ENCODE peak calls at places on chromosome 9, in seven cellular contexts. One of them, this sample, is unnamed.

GRCh38 chr9:79572891-79573696 is 1.3 kb downstream of the TLE4 start:
- DNase-seq in Calu3: no peak
- DNase-seq in RWPE1: peak
- DNase-seq in esophagus squamous epithelium: no peak
- DNase-seq in WTC11: peak
- DNase-seq in AG04450: no peak
- DNase-seq in AG09309: no peak
- DNase-seq in this sample: no peak

GRCh38 chr9:121807918-121808278 is 156.5 kb downstream of the DAB2IP start:
- DNase-seq in Calu3: no peak
- DNase-seq in RWPE1: no peak
- DNase-seq in esophagus squamous epithelium: no peak
- DNase-seq in WTC11: no peak
- DNase-seq in AG04450: no peak
- DNase-seq in AG09309: no peak
- DNase-seq in this sample: no peak

GRCh38 chr9:77593528-77593927 is 54.6 kb downstream of the GNA14 start:
- DNase-seq in Calu3: no peak
- DNase-seq in RWPE1: no peak
- DNase-seq in esophagus squamous epithelium: no peak
- DNase-seq in WTC11: no peak
- DNase-seq in AG04450: no peak
- DNase-seq in AG09309: no peak
- DNase-seq in this sample: no peak

GRCh38 chr9:129500863-129501770 is 119.8 kb downstream of the C9orf50 start:
- DNase-seq in Calu3: no peak
- DNase-seq in RWPE1: no peak
- DNase-seq in esophagus squamous epithelium: no peak
- DNase-seq in WTC11: no peak
- DNase-seq in AG04450: no peak
- DNase-seq in AG09309: no peak
- DNase-seq in this sample: no peak

GRCh38 chr9:123607987-123608565 is 252.1 kb downstream of the CRB2 start:
- DNase-seq in Calu3: no peak
- DNase-seq in RWPE1: no peak
- DNase-seq in esophagus squamous epithelium: no peak
- DNase-seq in WTC11: no peak
- DNase-seq in AG04450: no peak
- DNase-seq in AG09309: no peak
- DNase-seq in this sample: no peak

GRCh38 chr9:127927457-127928231 is 2.9 kb downstream of the PIP5KL1 start:
- DNase-seq in Calu3: no peak
- DNase-seq in RWPE1: peak
- DNase-seq in esophagus squamous epithelium: no peak
- DNase-seq in WTC11: peak
- DNase-seq in AG04450: no peak
- DNase-seq in AG09309: no peak
- DNase-seq in this sample: no peak

GRCh38 chr9:34558911-34559615 is 30.5 kb downstream of the CNTFR start:
- DNase-seq in Calu3: no peak
- DNase-seq in RWPE1: peak
- DNase-seq in esophagus squamous epithelium: no peak
- DNase-seq in WTC11: no peak
- DNase-seq in AG04450: no peak
- DNase-seq in AG09309: no peak
- DNase-seq in this sample: no peak

GRCh38 chr9:110744753-110745522 is 76.3 kb downstream of the MUSK start:
- DNase-seq in Calu3: peak
- DNase-seq in RWPE1: peak
- DNase-seq in esophagus squamous epithelium: no peak
- DNase-seq in WTC11: no peak
- DNase-seq in AG04450: peak
- DNase-seq in AG09309: peak
- DNase-seq in this sample: no peak

GRCh38 chr9:6686396-6686795 is 40.9 kb upstream of the GLDC start:
- DNase-seq in Calu3: no peak
- DNase-seq in RWPE1: no peak
- DNase-seq in esophagus squamous epithelium: no peak
- DNase-seq in WTC11: no peak
- DNase-seq in AG04450: no peak
- DNase-seq in AG09309: no peak
- DNase-seq in this sample: no peak

GRCh38 chr9:99866398-99866797 is 40.1 kb upstream of the STX17 start:
- DNase-seq in Calu3: no peak
- DNase-seq in RWPE1: no peak
- DNase-seq in esophagus squamous epithelium: no peak
- DNase-seq in WTC11: no peak
- DNase-seq in AG04450: no peak
- DNase-seq in AG09309: no peak
- DNase-seq in this sample: no peak

GRCh38 chr9:7368410-7369292 is 430.9 kb downstream of the DMAC1 start:
- DNase-seq in Calu3: no peak
- DNase-seq in RWPE1: no peak
- DNase-seq in esophagus squamous epithelium: no peak
- DNase-seq in WTC11: no peak
- DNase-seq in AG04450: peak
- DNase-seq in AG09309: peak
- DNase-seq in this sample: no peak

GRCh38 chr9:122162415-122162814 is 2.7 kb downstream of the MORN5 start:
- DNase-seq in Calu3: no peak
- DNase-seq in RWPE1: no peak
- DNase-seq in esophagus squamous epithelium: no peak
- DNase-seq in WTC11: no peak
- DNase-seq in AG04450: no peak
- DNase-seq in AG09309: no peak
- DNase-seq in this sample: no peak

GRCh38 chr9:100505564-100506159 is 32.7 kb downstream of the TMEFF1 start:
- DNase-seq in Calu3: peak
- DNase-seq in RWPE1: peak
- DNase-seq in esophagus squamous epithelium: no peak
- DNase-seq in WTC11: peak
- DNase-seq in AG04450: peak
- DNase-seq in AG09309: no peak
- DNase-seq in this sample: peak

GRCh38 chr9:120030847-120031246 is 549.1 kb downstream of the CDK5RAP2 start:
- DNase-seq in Calu3: no peak
- DNase-seq in RWPE1: no peak
- DNase-seq in esophagus squamous epithelium: no peak
- DNase-seq in WTC11: no peak
- DNase-seq in AG04450: no peak
- DNase-seq in AG09309: no peak
- DNase-seq in this sample: no peak

GRCh38 chr9:120038342-120038741 is 541.6 kb downstream of the CDK5RAP2 start:
- DNase-seq in Calu3: no peak
- DNase-seq in RWPE1: no peak
- DNase-seq in esophagus squamous epithelium: no peak
- DNase-seq in WTC11: no peak
- DNase-seq in AG04450: no peak
- DNase-seq in AG09309: no peak
- DNase-seq in this sample: no peak

GRCh38 chr9:120032639-120033038 is 547.3 kb downstream of the CDK5RAP2 start:
- DNase-seq in Calu3: peak
- DNase-seq in RWPE1: no peak
- DNase-seq in esophagus squamous epithelium: no peak
- DNase-seq in WTC11: peak
- DNase-seq in AG04450: no peak
- DNase-seq in AG09309: peak
- DNase-seq in this sample: no peak
- TF ChIP-seq CTCF in Calu3: no peak
- TF ChIP-seq CTCF in RWPE1: no peak
- TF ChIP-seq CTCF in esophagus squamous epithelium: peak
- TF ChIP-seq CTCF in WTC11: peak
- TF ChIP-seq CTCF in AG04450: no peak
- TF ChIP-seq CTCF in AG09309: peak
- TF ChIP-seq CTCF in this sample: peak

GRCh38 chr9:113903514-113904077 is 27.5 kb downstream of the ZNF618 start:
- DNase-seq in Calu3: no peak
- DNase-seq in RWPE1: no peak
- DNase-seq in esophagus squamous epithelium: no peak
- DNase-seq in WTC11: no peak
- DNase-seq in AG04450: no peak
- DNase-seq in AG09309: no peak
- DNase-seq in this sample: no peak
- TF ChIP-seq CTCF in Calu3: no peak
- TF ChIP-seq CTCF in RWPE1: no peak
- TF ChIP-seq CTCF in esophagus squamous epithelium: no peak
- TF ChIP-seq CTCF in WTC11: no peak
- TF ChIP-seq CTCF in AG04450: no peak
- TF ChIP-seq CTCF in AG09309: no peak
- TF ChIP-seq CTCF in this sample: no peak

DNA sequence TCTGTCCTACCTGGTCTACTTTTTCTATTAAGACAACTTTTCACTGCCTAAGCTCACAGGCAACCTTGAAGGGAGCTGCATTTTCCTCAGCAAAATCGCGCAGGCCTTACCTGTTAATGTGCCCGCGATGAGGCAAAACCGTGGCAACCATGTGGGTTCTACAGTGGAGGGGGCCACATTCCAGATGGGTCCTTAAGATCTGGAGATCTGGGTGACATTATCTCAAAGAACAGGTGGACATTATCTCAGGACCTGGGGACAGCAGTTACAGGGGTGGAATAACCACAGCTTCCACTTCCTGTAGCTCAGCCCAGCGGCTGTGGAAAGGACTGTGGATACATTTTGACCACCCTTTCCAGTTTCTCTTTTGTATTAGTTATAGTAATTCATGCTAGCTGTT is 112.8 kb upstream of the PTCH1 start:
- DNase-seq in Calu3: no peak
- DNase-seq in RWPE1: no peak
- DNase-seq in esophagus squamous epithelium: no peak
- DNase-seq in WTC11: no peak
- DNase-seq in AG04450: no peak
- DNase-seq in AG09309: no peak
- DNase-seq in this sample: no peak
- TF ChIP-seq CTCF in Calu3: no peak
- TF ChIP-seq CTCF in RWPE1: no peak
- TF ChIP-seq CTCF in esophagus squamous epithelium: no peak
- TF ChIP-seq CTCF in WTC11: no peak
- TF ChIP-seq CTCF in AG04450: no peak
- TF ChIP-seq CTCF in AG09309: no peak
- TF ChIP-seq CTCF in this sample: no peak

GRCh38 chr9:14863402-14863801 is 46.8 kb downstream of the FREM1 start:
- DNase-seq in Calu3: no peak
- DNase-seq in RWPE1: no peak
- DNase-seq in esophagus squamous epithelium: no peak
- DNase-seq in WTC11: no peak
- DNase-seq in AG04450: no peak
- DNase-seq in AG09309: no peak
- DNase-seq in this sample: no peak
- TF ChIP-seq CTCF in Calu3: no peak
- TF ChIP-seq CTCF in RWPE1: no peak
- TF ChIP-seq CTCF in esophagus squamous epithelium: no peak
- TF ChIP-seq CTCF in WTC11: no peak
- TF ChIP-seq CTCF in AG04450: no peak
- TF ChIP-seq CTCF in AG09309: no peak
- TF ChIP-seq CTCF in this sample: no peak

GRCh38 chr9:136944094-136944518 is 432 bp downstream of the FBXW5 start:
- DNase-seq in Calu3: peak
- DNase-seq in RWPE1: peak
- DNase-seq in esophagus squamous epithelium: no peak
- DNase-seq in WTC11: no peak
- DNase-seq in AG04450: peak
- DNase-seq in AG09309: peak
- DNase-seq in this sample: no peak

GRCh38 chr9:136945333-136946227 is 537 bp downstream of the C8G start:
- DNase-seq in Calu3: no peak
- DNase-seq in RWPE1: no peak
- DNase-seq in esophagus squamous epithelium: no peak
- DNase-seq in WTC11: no peak
- DNase-seq in AG04450: no peak
- DNase-seq in AG09309: no peak
- DNase-seq in this sample: no peak

GRCh38 chr9:136946228-136946892 is 1.3 kb downstream of the C8G start:
- DNase-seq in Calu3: no peak
- DNase-seq in RWPE1: no peak
- DNase-seq in esophagus squamous epithelium: no peak
- DNase-seq in WTC11: no peak
- DNase-seq in AG04450: no peak
- DNase-seq in AG09309: no peak
- DNase-seq in this sample: no peak

GRCh38 chr9:136943291-136944093 is 1.0 kb downstream of the FBXW5 start:
- DNase-seq in Calu3: peak
- DNase-seq in RWPE1: peak
- DNase-seq in esophagus squamous epithelium: no peak
- DNase-seq in WTC11: peak
- DNase-seq in AG04450: no peak
- DNase-seq in AG09309: no peak
- DNase-seq in this sample: no peak

DNA sequence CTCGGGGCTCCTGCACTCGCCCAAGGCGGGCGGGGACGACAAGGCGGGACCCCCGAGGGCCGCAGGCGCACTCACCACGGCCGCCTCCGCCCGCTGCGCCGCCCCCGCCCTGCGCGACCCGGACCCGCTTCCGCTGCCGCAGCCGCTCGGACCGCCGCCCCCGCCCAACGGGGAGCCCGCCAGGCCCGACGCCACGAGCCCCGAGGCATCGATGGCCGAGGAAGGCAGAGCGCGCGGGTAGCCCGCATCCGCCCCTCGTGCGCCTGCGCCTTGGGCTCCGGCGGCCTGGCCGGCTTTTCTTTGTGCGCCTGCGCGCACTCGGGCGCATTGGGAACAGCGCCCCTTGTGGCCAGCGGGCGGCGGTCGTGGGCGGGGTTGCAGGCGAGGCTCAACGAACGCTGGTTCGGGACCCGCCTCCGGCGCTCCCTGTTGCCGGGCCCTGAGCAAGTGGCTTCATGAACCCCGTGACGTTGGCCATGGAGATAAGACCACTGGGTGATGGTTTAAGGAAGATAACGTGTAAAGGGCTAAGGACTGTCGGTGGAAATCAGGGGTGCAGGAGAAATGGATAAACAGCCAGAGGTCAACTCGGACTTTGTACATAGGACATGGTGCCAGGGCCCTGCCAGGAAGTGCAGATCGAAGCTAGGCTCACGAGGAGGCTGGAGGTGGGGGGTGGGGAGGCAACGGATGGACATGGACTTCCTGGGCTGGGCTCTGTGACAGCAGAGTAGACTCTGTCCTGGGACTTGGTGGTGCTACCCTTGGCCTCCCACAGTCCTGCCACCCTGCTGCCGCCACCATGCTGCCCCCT is at the start of the genes C8G and FBXW5:
- DNase-seq in Calu3: peak
- DNase-seq in RWPE1: peak
- DNase-seq in esophagus squamous epithelium: peak
- DNase-seq in WTC11: peak
- DNase-seq in AG04450: peak
- DNase-seq in AG09309: peak
- DNase-seq in this sample: peak
- TF ChIP-seq CTCF in Calu3: peak
- TF ChIP-seq CTCF in RWPE1: peak
- TF ChIP-seq CTCF in esophagus squamous epithelium: peak
- TF ChIP-seq CTCF in WTC11: peak
- TF ChIP-seq CTCF in AG04450: peak
- TF ChIP-seq CTCF in AG09309: peak
- TF ChIP-seq CTCF in this sample: peak

GRCh38 chr9:20622330-20623020 is at the start of gene MLLT3:
- DNase-seq in Calu3: peak
- DNase-seq in RWPE1: peak
- DNase-seq in esophagus squamous epithelium: peak
- DNase-seq in WTC11: peak
- DNase-seq in AG04450: peak
- DNase-seq in AG09309: peak
- DNase-seq in this sample: peak
- TF ChIP-seq CTCF in Calu3: no peak
- TF ChIP-seq CTCF in RWPE1: no peak
- TF ChIP-seq CTCF in esophagus squamous epithelium: no peak
- TF ChIP-seq CTCF in WTC11: no peak
- TF ChIP-seq CTCF in AG04450: peak
- TF ChIP-seq CTCF in AG09309: no peak
- TF ChIP-seq CTCF in this sample: no peak

This sample was measured in D721Med.